ENCODE peak calls at places on chromosome 22, in eight cellular contexts. U is cardiac fibroblast; A is neural progenitor cell; X is HL-60; W is thoracic aorta; K is A673; Q is CD4-positive, alpha-beta T cell; T is nephron progenitor cell. E is an unnamed sample.

GRCh38 chr22:39212721-39213376 is 31.9 kb downstream of the PDGFB start:
- DNase-seq in U (peak), A (peak), X (no peak), W (no peak), K (no peak), Q (no peak), T (no peak), E (no peak)

GRCh38 chr22:48782817-48783511 is 1044.7 kb downstream of the BRD1 start:
- DNase-seq in U (no peak), A (peak), X (no peak), W (no peak), K (peak), Q (no peak), T (no peak), E (no peak)

GRCh38 chr22:39530692-39531331 is 1.7 kb downstream of the RPS19BP1 start:
- DNase-seq in U (peak), A (peak), X (peak), W (no peak), K (peak), Q (no peak), T (no peak), E (no peak)

GRCh38 chr22:44102121-44102520 is 78.0 kb downstream of the PARVB start:
- DNase-seq in U (no peak), A (no peak), X (no peak), W (no peak), K (no peak), Q (no peak), T (no peak), E (no peak)

GRCh38 chr22:40107244-40107643 is 70.5 kb upstream of the TNRC6B start:
- DNase-seq in U (peak), A (no peak), X (no peak), W (no peak), K (no peak), Q (no peak), T (no peak), E (no peak)

GRCh38 chr22:39431821-39432251 is 25.0 kb upstream of the MGAT3 start:
- DNase-seq in U (peak), A (no peak), X (no peak), W (peak), K (no peak), Q (no peak), T (no peak), E (peak)

GRCh38 chr22:42434283-42434682 is 2.1 kb upstream of the NFAM1 start:
- DNase-seq in U (peak), A (no peak), X (no peak), W (no peak), K (peak), Q (no peak), T (no peak), E (no peak)

GRCh38 chr22:21568207-21569075 is 927 bp downstream of the UBE2L3 start:
- DNase-seq in U (peak), A (peak), X (peak), W (no peak), K (peak), Q (no peak), T (peak), E (peak)

GRCh38 chr22:37204045-37204655 is 8.1 kb downstream of the SSTR3 start:
- DNase-seq in U (no peak), A (no peak), X (no peak), W (no peak), K (no peak), Q (no peak), T (no peak), E (no peak)

GRCh38 chr22:38751422-38752346 is 4.1 kb downstream of the SUN2 start:
- DNase-seq in U (no peak), A (no peak), X (peak), W (no peak), K (no peak), Q (peak), T (no peak), E (no peak)

GRCh38 chr22:19173047-19174035 is 5.2 kb downstream of the SLC25A1 start:
- DNase-seq in U (no peak), A (peak), X (no peak), W (no peak), K (no peak), Q (no peak), T (no peak), E (no peak)

GRCh38 chr22:44580756-44581435 is 82.9 kb upstream of the RTL6 start:
- DNase-seq in U (no peak), A (no peak), X (no peak), W (no peak), K (no peak), Q (no peak), T (no peak), E (no peak)

GRCh38 chr22:42468841-42469240 is 36.6 kb upstream of the NFAM1 start:
- DNase-seq in U (no peak), A (no peak), X (no peak), W (no peak), K (no peak), Q (no peak), T (no peak), E (no peak)

GRCh38 chr22:30978304-30978962 is 9.4 kb downstream of the TUG1 start:
- DNase-seq in U (no peak), A (no peak), X (no peak), W (no peak), K (no peak), Q (no peak), T (no peak), E (peak)

GRCh38 chr22:40101417-40102101 is 76.2 kb upstream of the TNRC6B start:
- DNase-seq in U (no peak), A (peak), X (no peak), W (no peak), K (peak), Q (no peak), T (no peak), E (no peak)

GRCh38 chr22:40107756-40108437 is 69.8 kb upstream of the TNRC6B start:
- DNase-seq in U (peak), A (no peak), X (no peak), W (no peak), K (no peak), Q (no peak), T (no peak), E (no peak)

GRCh38 chr22:44595841-44596341 is 97.9 kb upstream of the RTL6 start:
- DNase-seq in U (peak), A (no peak), X (no peak), W (no peak), K (peak), Q (no peak), T (peak), E (peak)

GRCh38 chr22:23089010-23089409 is 18.7 kb downstream of the GNAZ start:
- DNase-seq in U (no peak), A (no peak), X (no peak), W (no peak), K (no peak), Q (no peak), T (no peak), E (no peak)

GRCh38 chr22:43110444-43110926 is at the start of gene BIK:
- DNase-seq in U (peak), A (peak), X (peak), W (no peak), K (peak), Q (peak), T (peak), E (no peak)

GRCh38 chr22:20253161-20253560 is 15.0 kb downstream of the RTN4R start:
- DNase-seq in U (no peak), A (no peak), X (no peak), W (no peak), K (no peak), Q (no peak), T (no peak), E (no peak)

GRCh38 chr22:35452810-35453743 is 53.1 kb downstream of the MCM5 start:
- DNase-seq in U (no peak), A (no peak), X (no peak), W (no peak), K (no peak), Q (no peak), T (no peak), E (no peak)

GRCh38 chr22:35455529-35455928 is 55.6 kb downstream of the MCM5 start:
- DNase-seq in U (no peak), A (no peak), X (no peak), W (no peak), K (no peak), Q (no peak), T (no peak), E (no peak)

GRCh38 chr22:35452351-35452781 is 52.4 kb downstream of the MCM5 start:
- DNase-seq in U (no peak), A (no peak), X (no peak), W (no peak), K (no peak), Q (no peak), T (no peak), E (no peak)

GRCh38 chr22:35456757-35457156 is 56.8 kb downstream of the MCM5 start:
- DNase-seq in U (no peak), A (no peak), X (no peak), W (no peak), K (no peak), Q (no peak), T (no peak), E (no peak)

DNA sequence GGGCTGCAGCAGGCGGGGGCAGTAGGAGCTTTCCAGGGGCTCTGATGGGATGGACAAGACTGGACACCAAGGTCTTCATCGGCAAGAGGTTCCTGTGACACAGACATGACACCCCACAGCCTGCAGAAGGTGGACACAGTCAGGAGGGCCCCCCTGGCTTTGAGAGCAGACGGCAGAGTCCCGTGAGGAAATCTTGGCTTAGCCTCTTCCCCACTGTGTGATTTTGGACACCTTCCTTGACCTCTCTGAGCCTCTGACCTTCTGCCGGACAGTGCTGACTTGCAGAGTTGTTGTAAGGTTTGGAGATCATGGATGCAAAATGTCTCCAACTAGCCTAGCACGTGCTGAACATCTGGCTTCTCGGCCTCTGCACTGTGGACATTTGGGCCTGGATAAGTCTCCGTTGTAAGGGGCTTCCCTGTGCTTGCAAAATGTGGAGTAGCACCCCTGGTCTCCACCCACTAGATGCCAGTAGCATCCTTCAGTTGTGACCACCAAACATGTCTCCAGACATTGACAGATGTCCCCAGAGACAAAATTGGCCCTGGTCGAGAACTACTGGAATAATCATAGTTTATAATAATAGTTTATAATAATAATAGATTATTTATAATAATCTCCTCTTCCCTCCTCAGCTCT is 54.6 kb downstream of the MCM5 start:
- DNase-seq in U (no peak), A (peak), X (no peak), W (no peak), K (peak), Q (no peak), T (no peak), E (no peak)
- TF ChIP-seq CTCF in U (no peak), A (peak), X (no peak), W (no peak), K (peak), Q (no peak), T (no peak), E (no peak)

GRCh38 chr22:29524440-29525191 is 28.9 kb downstream of the THOC5 start:
- DNase-seq in U (peak), A (peak), X (no peak), W (no peak), K (peak), Q (no peak), T (peak), E (peak)
- TF ChIP-seq CTCF in U (peak), A (peak), X (peak), W (no peak), K (peak), Q (no peak), T (peak), E (peak)

GRCh38 chr22:27990451-27990840 is 71.4 kb upstream of the PITPNB start:
- DNase-seq in U (no peak), A (no peak), X (no peak), W (no peak), K (no peak), Q (no peak), T (no peak), E (no peak)

GRCh38 chr22:27989758-27990450 is 70.8 kb upstream of the PITPNB start:
- DNase-seq in U (no peak), A (no peak), X (no peak), W (no peak), K (no peak), Q (no peak), T (no peak), E (no peak)

GRCh38 chr22:27991586-27992293 is 72.7 kb upstream of the PITPNB start:
- DNase-seq in U (no peak), A (no peak), X (no peak), W (no peak), K (no peak), Q (no peak), T (no peak), E (no peak)

GRCh38 chr22:27992294-27993165 is 73.5 kb upstream of the PITPNB start:
- DNase-seq in U (no peak), A (no peak), X (no peak), W (no peak), K (no peak), Q (no peak), T (no peak), E (no peak)

DNA sequence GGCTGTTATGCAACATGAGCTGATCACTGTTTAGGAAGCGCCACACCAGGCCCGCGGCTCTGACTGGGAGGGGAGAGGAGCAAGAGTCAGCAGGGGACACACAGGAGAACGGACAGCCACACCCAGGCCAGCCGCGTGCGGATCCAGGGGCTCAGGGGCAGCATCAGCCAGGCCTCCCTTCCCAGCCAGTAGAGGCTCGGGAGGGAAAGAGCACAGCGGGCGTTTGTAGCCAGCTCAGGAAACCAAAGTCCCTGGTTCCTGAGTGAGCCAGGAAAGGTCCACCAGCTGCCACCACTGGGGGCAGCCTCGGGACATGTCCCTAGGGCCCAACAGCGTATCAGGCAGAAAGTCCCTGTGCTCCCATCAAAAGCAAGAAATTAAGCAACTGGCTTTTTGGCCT is 71.8 kb upstream of the PITPNB start:
- DNase-seq in U (peak), A (peak), X (peak), W (no peak), K (peak), Q (no peak), T (peak), E (no peak)
- TF ChIP-seq CTCF in U (peak), A (peak), X (peak), W (peak), K (peak), Q (no peak), T (peak), E (peak)

DNA sequence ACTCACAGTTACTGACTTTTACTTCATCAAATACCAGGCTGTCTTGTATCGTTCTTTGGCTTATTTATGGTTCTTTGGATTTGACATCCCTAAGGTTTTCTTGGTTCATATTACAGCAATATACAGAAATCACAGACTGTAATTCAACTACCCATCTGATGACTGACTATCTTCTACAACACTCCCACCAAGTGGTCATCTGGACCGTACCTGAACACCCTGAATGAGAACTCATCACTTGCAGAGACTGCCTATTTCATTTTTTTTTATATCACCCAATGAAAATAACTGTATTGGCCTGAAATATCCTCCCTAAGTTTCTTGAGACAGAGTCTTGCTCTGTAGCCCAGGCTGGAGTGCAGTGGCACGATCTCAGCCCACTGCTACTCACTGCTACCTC is 9.5 kb upstream of the UPB1 start:
- DNase-seq in U (no peak), A (no peak), X (no peak), W (no peak), K (peak), Q (no peak), T (no peak), E (no peak)
- TF ChIP-seq CTCF in U (no peak), A (peak), X (no peak), W (no peak), K (peak), Q (peak), T (no peak), E (no peak)

GRCh38 chr22:50699754-50700386 is 27.2 kb downstream of the SHANK3 start:
- DNase-seq in U (no peak), A (peak), X (no peak), W (no peak), K (no peak), Q (peak), T (no peak), E (no peak)
- TF ChIP-seq CTCF in U (no peak), A (peak), X (no peak), W (no peak), K (peak), Q (no peak), T (peak), E (peak)

DNA sequence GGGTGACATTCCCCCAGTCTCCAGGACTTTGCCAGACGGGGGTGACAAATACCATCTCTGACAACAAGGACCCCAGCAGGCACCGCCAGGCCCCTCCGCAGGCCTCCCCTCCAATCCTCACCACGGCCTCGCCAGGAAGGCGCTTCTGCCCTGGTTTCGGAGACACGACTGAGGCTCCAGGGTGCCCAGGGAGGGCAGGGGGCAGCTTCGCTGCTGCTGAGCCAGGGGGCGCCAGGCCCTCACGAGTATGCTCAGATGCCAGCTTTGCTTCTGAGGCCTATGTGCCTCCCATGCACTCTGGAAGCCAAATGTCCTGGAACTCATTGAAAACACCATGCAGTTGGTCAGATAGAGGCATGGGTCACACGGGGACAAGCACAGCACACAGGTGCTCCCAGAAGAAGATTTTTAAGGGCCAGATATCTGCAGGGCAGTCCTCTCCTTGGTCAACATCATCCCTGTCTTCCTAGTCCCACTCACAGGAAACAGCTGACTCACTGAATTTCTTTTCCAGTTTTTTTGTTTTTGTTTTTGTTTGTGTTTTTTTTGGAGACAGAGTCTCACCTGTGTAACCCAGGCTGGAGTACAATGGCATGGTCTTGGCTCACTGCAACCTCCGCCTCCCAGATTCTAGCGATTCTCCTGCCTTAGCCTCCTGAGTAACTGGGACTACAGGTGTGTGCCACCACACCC is 19.9 kb downstream of the BID start:
- DNase-seq in U (no peak), A (peak), X (no peak), W (no peak), K (peak), Q (no peak), T (no peak), E (no peak)
- TF ChIP-seq CTCF in U (peak), A (peak), X (no peak), W (no peak), K (peak), Q (peak), T (no peak), E (no peak)

GRCh38 chr22:47200273-47201051 is 438.0 kb downstream of the TBC1D22A start:
- DNase-seq in U (peak), A (no peak), X (no peak), W (no peak), K (no peak), Q (no peak), T (no peak), E (no peak)
- TF ChIP-seq CTCF in U (no peak), A (no peak), X (no peak), W (no peak), K (no peak), Q (no peak), T (no peak), E (no peak)